ENCODE peak calls at places on chromosome 18, in ten cellular contexts. D is upper lobe of left lung, A is suprapubic skin, R is transverse colon, L is GM23338, B is spleen, X is HepG2, F is stomach, Z is GM12878, M is Panc1. H is an unnamed sample.

GRCh38 chr18:69215151-69215550 is 185.5 kb upstream of the DOK6 start:
- DNase-seq in B (no peak), A (no peak), Z (no peak), L (no peak), R (no peak), M (no peak), F (no peak), D (no peak), X (no peak), H (no peak)

GRCh38 chr18:47926101-47926850 is 4.2 kb downstream of the SMAD2 start:
- DNase-seq in X (no peak), D (no peak), M (no peak), B (no peak), L (no peak), A (no peak), F (no peak), R (no peak), Z (no peak), H (no peak)

GRCh38 chr18:45672637-45673036 is 51.3 kb upstream of the SLC14A1 start:
- DNase-seq in B (no peak), Z (no peak), F (no peak), R (no peak), M (no peak), X (no peak), D (no peak), L (no peak), A (no peak), H (no peak)

GRCh38 chr18:49360582-49360981 is 99.9 kb downstream of the DYM start:
- DNase-seq in B (no peak), R (no peak), D (no peak), M (no peak), X (no peak), Z (peak), A (no peak), F (no peak), L (no peak), H (no peak)

GRCh38 chr18:62484941-62485340 is 37.9 kb upstream of the ZCCHC2 start:
- DNase-seq in M (no peak), R (no peak), D (no peak), A (no peak), Z (no peak), B (no peak), F (no peak), X (no peak), L (no peak), H (no peak)

GRCh38 chr18:49733321-49733720 is 80.0 kb downstream of the ACAA2 start:
- DNase-seq in X (no peak), M (no peak), R (no peak), B (no peak), A (no peak), L (no peak), Z (no peak), D (no peak), F (no peak), H (no peak)

GRCh38 chr18:26649193-26649543 is 100.8 kb upstream of the KCTD1 start:
- DNase-seq in M (no peak), L (no peak), A (no peak), R (no peak), F (no peak), X (no peak), D (no peak), Z (no peak), B (no peak), H (no peak)

GRCh38 chr18:69845588-69846506 is 101.8 kb downstream of the CD226 start:
- DNase-seq in R (peak), Z (no peak), M (no peak), L (peak), X (no peak), B (no peak), D (no peak), A (no peak), F (no peak), H (no peak)

GRCh38 chr18:46340716-46341115 is 236.5 kb downstream of the HAUS1 start:
- DNase-seq in L (no peak), D (no peak), B (peak), X (no peak), R (no peak), Z (no peak), A (no peak), M (no peak), F (no peak), H (no peak)

GRCh38 chr18:32735781-32736180 is 37.0 kb downstream of the KLHL14 start:
- DNase-seq in M (no peak), D (no peak), B (no peak), L (no peak), F (no peak), R (no peak), Z (no peak), A (no peak), X (peak), H (no peak)

GRCh38 chr18:79383388-79384056 is 12.2 kb upstream of the NFATC1 start:
- DNase-seq in F (no peak), X (no peak), B (peak), D (peak), L (no peak), R (no peak), M (no peak), Z (no peak), A (peak), H (no peak)

GRCh38 chr18:45291616-45292612 is 323.4 kb upstream of the SLC14A2 start:
- DNase-seq in A (no peak), F (no peak), R (no peak), B (no peak), M (no peak), L (peak), Z (no peak), X (no peak), D (no peak), H (no peak)

GRCh38 chr18:57439617-57439975 is 4.4 kb downstream of the ONECUT2 start:
- DNase-seq in A (no peak), F (no peak), M (no peak), Z (no peak), L (peak), X (no peak), B (no peak), D (peak), R (no peak), H (no peak)

GRCh38 chr18:79477711-79478483 is 82.2 kb downstream of the NFATC1 start:
- DNase-seq in D (peak), R (no peak), F (no peak), X (no peak), Z (no peak), A (peak), L (no peak), B (peak), M (no peak), H (no peak)

GRCh38 chr18:78733762-78734613 is 245.6 kb upstream of the SALL3 start:
- DNase-seq in B (peak), X (no peak), D (no peak), L (no peak), A (no peak), Z (no peak), F (peak), R (no peak), M (no peak), H (no peak)

GRCh38 chr18:500230-500555 is 308 bp downstream of the COLEC12 start:
- DNase-seq in Z (no peak), R (no peak), D (no peak), F (no peak), M (no peak), B (no peak), A (no peak), X (no peak), L (peak), H (no peak)

GRCh38 chr18:44691148-44691925 is 10.6 kb downstream of the SETBP1 start:
- DNase-seq in M (no peak), X (no peak), Z (no peak), D (no peak), R (no peak), L (no peak), B (no peak), F (no peak), A (no peak), H (no peak)

GRCh38 chr18:61697306-61697909 is 195.4 kb downstream of the RNF152 start:
- DNase-seq in M (no peak), A (no peak), F (no peak), D (no peak), B (no peak), L (no peak), X (no peak), R (no peak), Z (no peak), H (no peak)

GRCh38 chr18:66990909-66991308 is 387.0 kb upstream of the CDH19 start:
- DNase-seq in M (no peak), R (no peak), L (peak), B (no peak), F (no peak), D (no peak), A (no peak), Z (no peak), X (no peak), H (no peak)

GRCh38 chr18:21747268-21747667 is 6.7 kb downstream of the MIB1 start:
- DNase-seq in M (no peak), F (no peak), L (no peak), Z (no peak), D (no peak), B (no peak), X (no peak), R (no peak), A (no peak), H (no peak)

GRCh38 chr18:71028285-71028762 is 739.5 kb downstream of the SOCS6 start:
- DNase-seq in F (no peak), R (no peak), X (no peak), M (no peak), D (peak), B (no peak), A (no peak), Z (no peak), L (no peak), H (no peak)

GRCh38 chr18:78899241-78899640 is 80.4 kb upstream of the SALL3 start:
- DNase-seq in Z (no peak), D (no peak), L (no peak), R (no peak), X (no peak), F (no peak), A (no peak), M (no peak), B (no peak), H (no peak)

GRCh38 chr18:70046796-70047195 is 99.1 kb upstream of the CD226 start:
- DNase-seq in F (no peak), B (no peak), D (no peak), M (no peak), X (no peak), R (no peak), A (no peak), Z (no peak), L (no peak), H (no peak)

GRCh38 chr18:77101410-77102245 is 31.0 kb downstream of the MBP start:
- DNase-seq in D (no peak), A (peak), Z (peak), M (peak), F (peak), L (peak), X (no peak), B (peak), R (peak), H (peak)
- TF ChIP-seq POLR2AphosphoS5 in D (peak), A (no peak), Z (peak), M (peak), F (no peak), L (no peak), X (no peak), B (peak), R (peak), H (peak)

DNA sequence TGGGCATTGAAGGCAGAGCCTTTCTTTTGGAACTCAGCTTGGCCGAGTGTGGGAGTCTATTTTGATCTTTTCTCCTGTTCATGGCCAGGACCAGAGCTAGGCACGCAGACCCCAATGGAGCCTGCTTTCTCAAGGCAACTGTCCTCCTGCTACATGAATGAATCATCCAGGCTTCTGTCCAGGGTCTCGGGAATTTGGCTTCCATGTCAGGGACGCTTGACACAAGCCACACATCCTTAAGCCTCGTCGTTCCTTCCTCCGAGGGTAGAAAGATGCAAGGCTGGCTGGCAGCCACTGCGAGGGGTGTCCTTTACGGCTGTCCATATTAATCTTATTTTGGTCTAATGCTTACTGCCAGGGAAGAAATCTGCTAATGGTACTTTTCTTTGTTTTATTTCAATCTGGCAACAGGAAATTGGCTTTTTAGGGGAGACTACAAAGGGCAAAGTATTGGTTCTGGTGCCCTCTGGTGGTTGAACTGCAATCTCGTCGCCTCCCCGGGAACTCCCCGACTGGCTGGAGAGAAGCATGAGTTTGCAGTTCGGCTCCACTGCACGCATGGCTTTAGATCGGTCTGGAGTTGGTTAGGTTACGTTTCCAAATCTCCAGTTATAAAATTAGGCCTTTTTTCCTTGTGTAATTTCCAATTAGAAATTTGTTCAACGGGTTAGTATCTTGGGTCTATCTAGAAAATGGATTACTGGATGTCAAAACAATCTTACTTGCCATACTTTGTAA is 135.2 kb downstream of the ALPK2 start:
- DNase-seq in F (peak), Z (peak), B (peak), D (no peak), L (peak), A (peak), M (peak), X (peak), R (peak), H (peak)
- H3K27ac ChIP-seq in F (peak), Z (no peak), B (no peak), D (no peak), L (no peak), A (no peak), M (no peak), X (peak), R (peak), H (no peak)

DNA sequence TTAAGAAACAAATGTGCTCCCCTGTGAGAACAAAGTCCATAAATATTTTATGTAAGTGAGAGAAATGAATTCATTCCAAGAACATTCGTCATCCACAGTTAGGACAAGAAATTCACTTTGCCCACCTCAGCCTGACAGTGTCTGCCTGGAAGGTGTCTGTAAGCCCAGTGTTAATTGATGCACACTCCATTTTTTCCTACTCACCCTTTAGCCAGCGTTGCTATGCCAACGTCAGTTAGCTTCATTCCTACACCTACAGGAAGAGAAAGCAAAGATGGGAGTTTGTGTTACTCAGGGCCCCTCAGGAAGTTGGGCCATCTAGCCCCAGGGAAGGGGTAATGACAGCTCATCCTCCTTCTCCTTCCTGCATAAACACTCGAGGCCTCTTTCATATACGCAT is 131.0 kb downstream of the ALPK2 start:
- DNase-seq in M (no peak), F (no peak), Z (no peak), D (no peak), B (no peak), R (no peak), A (no peak), X (no peak), L (no peak), H (no peak)
- TF ChIP-seq POLR2AphosphoS5 in M (no peak), F (no peak), Z (no peak), D (no peak), B (no peak), R (no peak), A (no peak), X (no peak), L (no peak), H (no peak)

DNA sequence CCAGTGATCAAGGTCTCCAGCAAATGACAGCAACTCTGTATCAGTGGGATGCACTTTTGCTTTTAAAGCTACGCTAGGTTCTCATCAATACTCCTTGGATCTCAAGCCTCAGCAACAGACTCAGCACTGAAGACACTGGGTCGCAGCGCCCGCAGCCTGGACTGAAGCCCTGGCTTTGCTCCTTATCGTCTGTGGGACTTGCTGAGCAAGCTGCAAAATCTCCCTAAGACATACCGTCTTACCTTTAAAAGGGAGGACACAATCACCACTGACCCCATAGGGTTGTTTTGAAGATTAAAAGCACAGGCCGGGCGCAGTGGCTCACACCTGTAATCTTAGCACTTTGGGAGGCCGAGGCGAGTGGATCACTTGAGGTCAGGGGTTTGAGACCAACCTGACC is 8.1 kb downstream of the CYB5A start:
- DNase-seq in R (no peak), M (no peak), L (no peak), Z (no peak), A (no peak), D (peak), B (no peak), X (no peak), F (no peak), H (no peak)
- H3K27ac ChIP-seq in R (peak), M (no peak), L (peak), Z (no peak), A (peak), D (peak), B (no peak), X (peak), F (peak), H (no peak)

DNA sequence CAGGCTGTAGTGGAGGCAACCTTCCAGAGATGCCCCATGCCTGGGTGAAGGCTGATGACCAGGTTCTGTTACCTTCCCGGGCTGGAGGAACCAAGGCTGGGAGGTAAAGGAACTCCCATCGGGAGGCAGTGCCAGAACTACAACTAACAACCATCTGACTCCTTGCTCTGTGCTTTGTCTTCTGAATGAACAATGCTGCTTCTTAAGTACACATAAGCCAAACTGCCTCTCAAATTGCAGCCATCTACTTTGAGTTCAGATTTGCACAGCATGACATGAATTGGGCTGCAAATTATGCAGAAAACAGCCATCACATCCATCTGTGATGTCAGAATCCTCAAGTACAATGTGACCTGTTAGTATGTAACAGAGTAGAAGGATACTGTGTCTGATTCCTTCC is 290.6 kb downstream of the ZNF521 start:
- DNase-seq in M (no peak), L (no peak), R (no peak), F (no peak), B (no peak), A (no peak), Z (no peak), X (no peak), D (no peak), H (no peak)
- TF ChIP-seq POLR2AphosphoS5 in M (no peak), L (no peak), R (no peak), F (no peak), B (no peak), A (no peak), Z (no peak), X (no peak), D (no peak), H (no peak)

GRCh38 chr18:24561369-24561768 is 100.9 kb downstream of the HRH4 start:
- DNase-seq in L (no peak), R (no peak), Z (no peak), X (no peak), B (no peak), D (no peak), M (no peak), F (no peak), A (no peak), H (no peak)

GRCh38 chr18:24570716-24571115 is 110.3 kb downstream of the HRH4 start:
- DNase-seq in D (no peak), B (no peak), X (no peak), R (no peak), F (no peak), Z (no peak), L (no peak), M (no peak), A (no peak), H (no peak)

DNA sequence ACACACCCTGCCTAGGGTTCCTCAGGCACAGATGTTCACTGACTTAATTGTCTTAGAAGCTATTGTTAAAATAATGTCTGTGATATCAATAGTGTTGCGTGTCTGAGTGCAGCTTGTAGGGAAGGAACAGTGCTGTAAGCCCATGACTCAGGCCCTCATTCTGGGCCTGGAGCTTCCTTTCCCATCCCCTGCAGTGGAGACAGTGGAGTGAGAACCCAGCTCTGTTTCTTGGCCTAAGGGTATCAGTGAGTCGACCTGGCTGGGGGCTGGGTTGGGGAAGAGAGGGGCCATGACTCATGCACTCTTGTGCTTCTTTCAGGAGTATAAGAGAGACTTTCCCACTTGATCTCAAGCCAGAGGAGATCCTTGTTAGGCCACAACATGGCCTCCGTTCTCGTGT is 106.8 kb downstream of the HRH4 start:
- DNase-seq in L (no peak), B (no peak), R (no peak), M (no peak), F (no peak), A (no peak), X (no peak), Z (no peak), D (no peak), H (no peak)
- H3K27ac ChIP-seq in L (no peak), B (no peak), R (no peak), M (no peak), F (no peak), A (no peak), X (no peak), Z (no peak), D (no peak), H (no peak)

GRCh38 chr18:13374468-13375301 is 156.1 kb downstream of the LDLRAD4 start:
- DNase-seq in R (no peak), L (peak), F (no peak), B (no peak), Z (no peak), X (no peak), D (no peak), M (no peak), A (no peak), H (no peak)
- TF ChIP-seq POLR2AphosphoS5 in R (no peak), L (no peak), F (no peak), B (no peak), Z (no peak), X (no peak), D (no peak), M (no peak), A (no peak), H (no peak)

GRCh38 chr18:14974088-14974487 is 226.1 kb downstream of the ANKRD30B start:
- DNase-seq in B (no peak), A (no peak), R (no peak), X (no peak), Z (no peak), L (no peak), F (no peak), M (no peak), D (no peak), H (no peak)

GRCh38 chr18:14975431-14975830 is 227.5 kb downstream of the ANKRD30B start:
- DNase-seq in F (no peak), X (no peak), D (peak), M (no peak), R (no peak), L (no peak), Z (no peak), B (no peak), A (no peak), H (no peak)

GRCh38 chr18:14971461-14972185 is 223.7 kb downstream of the ANKRD30B start:
- DNase-seq in X (no peak), M (peak), D (no peak), R (no peak), B (no peak), Z (no peak), A (no peak), F (no peak), L (no peak), H (no peak)

GRCh38 chr18:14976736-14977430 is 228.9 kb downstream of the ANKRD30B start:
- DNase-seq in L (no peak), F (no peak), Z (no peak), X (no peak), R (no peak), B (no peak), A (no peak), D (no peak), M (no peak), H (no peak)

GRCh38 chr18:14974576-14974975 is 226.6 kb downstream of the ANKRD30B start:
- DNase-seq in Z (no peak), L (no peak), D (no peak), X (no peak), M (no peak), R (no peak), A (no peak), B (no peak), F (no peak), H (no peak)
- H3K27ac ChIP-seq in Z (no peak), L (no peak), D (no peak), X (no peak), M (no peak), R (no peak), A (no peak), B (no peak), F (no peak), H (no peak)